ENCODE peak calls at places on chromosome 18, in ten cellular contexts. I is DMS53; C is WERI-Rb-1; H is A549; E is fibroblast of mammary gland; R is activated CD4-positive, alpha-beta T cell treated with anti-CD3 and anti-CD28 coated beads for 48 hours; G is activated naive CD8-positive, alpha-beta T cell treated with anti-CD3 and anti-CD28 coated beads, Interleukin-2, amount 50 U/mL, for 24 hours; U is mesenchymal stem cell; D is epithelial cell of proximal tubule; Y is KG1. B is an unnamed sample.

GRCh38 chr18:45686892-45687611 is 36.9 kb upstream of the SLC14A1 start:
- DNase-seq in I (peak), C (no peak), H (no peak), E (no peak), R (peak), G (peak), U (no peak), D (no peak), Y (peak), B (no peak)

GRCh38 chr18:9722691-9723090 is 14.6 kb downstream of the RAB31 start:
- DNase-seq in I (peak), C (peak), H (no peak), E (no peak), R (no peak), G (no peak), U (no peak), D (no peak), Y (no peak), B (peak)

GRCh38 chr18:2337552-2338141 is 233.7 kb downstream of the METTL4 start:
- DNase-seq in I (peak), C (peak), H (peak), E (peak), R (peak), G (peak), U (peak), D (no peak), Y (no peak), B (peak)

GRCh38 chr18:2846638-2847340 is at the start of gene EMILIN2:
- DNase-seq in I (no peak), C (no peak), H (no peak), E (peak), R (peak), G (peak), U (peak), D (no peak), Y (no peak), B (peak)

GRCh38 chr18:69265661-69266060 is 135.0 kb upstream of the DOK6 start:
- DNase-seq in I (peak), C (no peak), H (no peak), E (no peak), R (no peak), G (no peak), U (no peak), D (no peak), Y (no peak), B (no peak)

GRCh38 chr18:25350561-25351201 is 1.3 kb downstream of the ZNF521 start:
- DNase-seq in I (peak), C (peak), H (no peak), E (peak), R (no peak), G (peak), U (peak), D (no peak), Y (no peak), B (no peak)

GRCh38 chr18:13437801-13438506 is 219.4 kb downstream of the LDLRAD4 start:
- DNase-seq in I (no peak), C (no peak), H (no peak), E (no peak), R (peak), G (peak), U (no peak), D (no peak), Y (no peak), B (no peak)

GRCh38 chr18:74083071-74083954 is 64.3 kb downstream of the FBXO15 start:
- DNase-seq in I (peak), C (no peak), H (no peak), E (no peak), R (peak), G (peak), U (no peak), D (no peak), Y (no peak), B (no peak)

GRCh38 chr18:68447286-68447685 is 267.6 kb downstream of the TMX3 start:
- DNase-seq in I (no peak), C (no peak), H (no peak), E (peak), R (no peak), G (no peak), U (peak), D (no peak), Y (no peak), B (no peak)

GRCh38 chr18:47930844-47931706 is 616 bp upstream of the SMAD2 start:
- DNase-seq in I (peak), C (peak), H (peak), E (peak), R (peak), G (peak), U (peak), D (no peak), Y (peak), B (peak)

GRCh38 chr18:8177330-8178016 is 431.8 kb upstream of the RAB12 start:
- DNase-seq in I (peak), C (no peak), H (peak), E (peak), R (no peak), G (no peak), U (peak), D (peak), Y (no peak), B (peak)

GRCh38 chr18:5238371-5238758 is 41.3 kb upstream of the AKAIN1 start:
- DNase-seq in I (peak), C (peak), H (peak), E (peak), R (peak), G (peak), U (peak), D (no peak), Y (no peak), B (peak)

GRCh38 chr18:34158881-34159690 is 65.6 kb downstream of the NOL4 start:
- DNase-seq in I (peak), C (peak), H (no peak), E (peak), R (no peak), G (peak), U (peak), D (no peak), Y (no peak), B (no peak)